ENCODE peak calls at places on chromosome 9, in six cellular contexts. M is tibial artery, T is heart right ventricle, S is hepatocyte, V is BE2C, L is sigmoid colon. B is an unnamed sample.

GRCh38 chr9:127915801-127916664 is 808 bp downstream of the ST6GALNAC4 start:
- DNase-seq in M (peak; percentile 67), T (no peak), S (no peak), V (no peak), L (no peak), B (peak; percentile 58)

GRCh38 chr9:94985649-94986048 is 259.1 kb downstream of the AOPEP start:
- DNase-seq in M (no peak), T (no peak), S (no peak), V (no peak), L (no peak), B (no peak)

GRCh38 chr9:109206670-109207069 is 39.6 kb upstream of the FRRS1L start:
- DNase-seq in M (no peak), T (no peak), S (peak; percentile 32), V (no peak), L (no peak), B (no peak)

GRCh38 chr9:124831642-124832364 is 21.5 kb upstream of the WDR38 start:
- DNase-seq in M (no peak), T (peak; percentile 83), S (no peak), V (no peak), L (no peak), B (no peak)

GRCh38 chr9:33080534-33080933 is 4.1 kb upstream of the SMU1 start:
- DNase-seq in M (no peak), T (no peak), S (no peak), V (no peak), L (no peak), B (peak; percentile 30)

GRCh38 chr9:136902259-136902821 is 16.0 kb downstream of the TRAF2 start:
- DNase-seq in M (peak; percentile 94), T (peak; percentile 70), S (peak; percentile 79), V (peak; percentile 76), L (peak; percentile 78), B (peak; percentile 61)

GRCh38 chr9:86093788-86094555 is 5.4 kb downstream of the GOLM1 start:
- DNase-seq in M (no peak), T (no peak), S (peak; percentile 89), V (no peak), L (no peak), B (no peak)

GRCh38 chr9:133347515-133347984 is 381 bp downstream of the MED22 start:
- DNase-seq in M (no peak), T (peak; percentile 46), S (peak; percentile 69), V (peak; percentile 49), L (no peak), B (peak; percentile 26)

GRCh38 chr9:25964239-25964638 is 286.0 kb upstream of the TUSC1 start:
- DNase-seq in M (no peak), T (no peak), S (peak; percentile 82), V (peak; percentile 82), L (no peak), B (no peak)

GRCh38 chr9:70609542-70610286 is 195.3 kb upstream of the KLF9 start:
- DNase-seq in M (no peak), T (no peak), S (peak; percentile 19), V (no peak), L (peak; percentile 89), B (no peak)

GRCh38 chr9:81522721-81523551 is 166.4 kb downstream of the TLE1 start:
- DNase-seq in M (no peak), T (no peak), S (peak; percentile 60), V (peak; percentile 23), L (no peak), B (no peak)

GRCh38 chr9:4927043-4927471 is 58.0 kb upstream of the JAK2 start:
- DNase-seq in M (no peak), T (no peak), S (no peak), V (no peak), L (no peak), B (no peak)

DNA sequence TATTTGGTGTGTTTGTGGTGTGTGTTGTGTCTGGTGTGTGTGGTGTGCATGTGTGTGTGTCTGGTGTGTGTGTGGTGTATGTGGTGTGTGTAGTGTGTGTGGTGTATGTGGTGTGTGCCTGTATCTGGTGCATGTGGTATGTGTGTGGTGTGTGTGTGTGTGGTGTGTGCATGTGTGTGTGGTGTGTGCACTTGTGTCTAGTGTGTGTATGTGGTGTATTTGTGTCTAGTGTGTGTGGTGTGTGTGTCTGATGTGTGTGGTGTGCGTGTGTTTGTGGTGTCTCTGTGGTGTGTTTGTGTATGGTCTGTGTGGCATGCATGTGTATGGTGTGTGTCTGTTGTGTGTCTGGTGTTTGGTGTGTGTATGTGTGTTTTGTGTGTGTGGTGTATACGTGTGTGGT is 71.1 kb downstream of the CACNA1B start:
- DNase-seq in M (no peak), T (no peak), S (no peak), V (no peak), L (no peak), B (no peak)
- H3K9me3 ChIP-seq in M (no peaks in the 10 kb centered on the region), T (no peaks in the 10 kb centered on the region), S (peaks cover 6% of the 10 kb centered on the region), V (peaks cover 9% of the 10 kb centered on the region), L (no peaks in the 10 kb centered on the region), B (peaks cover 5% of the 10 kb centered on the region)

GRCh38 chr9:11257992-11258391 is 645.2 kb upstream of the PTPRD start:
- DNase-seq in M (no peak), T (no peak), S (peak; percentile 37), V (no peak), L (no peak), B (no peak)
- H3K9me3 ChIP-seq in M (no peaks in the 10 kb centered on the region), T (no peaks in the 10 kb centered on the region), S (peaks cover 3% of the 10 kb centered on the region), V (no peaks in the 10 kb centered on the region), L (no peaks in the 10 kb centered on the region), B (no peaks in the 10 kb centered on the region)

DNA sequence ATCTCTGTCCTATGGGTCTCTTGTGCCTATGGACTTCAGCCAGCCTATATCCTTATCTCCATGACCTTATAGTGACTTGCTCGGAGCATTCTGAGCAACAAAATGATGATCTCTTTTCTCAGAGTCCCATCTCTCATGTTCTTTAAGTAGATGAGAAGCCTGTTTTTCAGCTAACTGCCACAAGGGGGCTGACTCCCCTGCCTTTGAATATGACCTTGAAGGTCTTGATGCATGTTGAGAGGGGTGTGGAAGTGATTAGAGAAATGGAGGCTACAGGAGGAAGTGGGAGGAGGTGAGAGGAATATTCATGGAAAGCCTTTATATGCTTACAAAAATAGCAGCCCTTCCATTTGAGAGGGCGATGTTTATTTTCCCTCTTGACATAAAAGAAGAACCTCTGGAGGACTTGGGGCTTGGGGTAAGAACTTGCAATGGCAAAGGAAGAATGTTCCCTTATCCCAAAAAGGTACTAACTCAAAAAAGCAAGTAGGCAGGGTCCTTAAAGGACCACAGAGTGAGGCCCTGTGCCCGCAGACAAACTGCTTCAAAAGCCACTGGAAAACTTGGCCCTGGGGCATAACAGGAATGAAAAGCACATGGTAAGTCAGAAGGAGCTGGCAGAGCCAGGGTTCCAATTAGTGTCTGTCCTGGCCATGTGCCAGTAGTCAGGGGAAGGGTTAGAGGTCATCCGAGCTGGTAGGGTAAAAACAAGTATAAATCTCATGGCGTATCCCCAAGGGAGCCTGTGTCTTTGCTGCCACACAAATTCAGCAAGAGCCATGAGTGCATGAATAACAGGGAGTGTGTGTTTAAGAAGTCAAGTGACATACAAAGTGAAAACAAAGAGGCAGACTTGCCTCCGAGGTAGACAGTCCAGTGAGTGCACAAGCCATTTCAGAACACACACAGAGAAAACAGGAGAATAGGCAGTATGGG is 39.1 kb downstream of the FGD3 start:
- DNase-seq in M (no peak), T (no peak), S (no peak), V (peak; percentile 30), L (no peak), B (peak; percentile 22)
- H3K9me3 ChIP-seq in M (no peaks in the 10 kb centered on the region), T (no peaks in the 10 kb centered on the region), S (peaks cover 7% of the 10 kb centered on the region), V (peaks cover 3% of the 10 kb centered on the region), L (no peaks in the 10 kb centered on the region), B (no peaks in the 10 kb centered on the region)

DNA sequence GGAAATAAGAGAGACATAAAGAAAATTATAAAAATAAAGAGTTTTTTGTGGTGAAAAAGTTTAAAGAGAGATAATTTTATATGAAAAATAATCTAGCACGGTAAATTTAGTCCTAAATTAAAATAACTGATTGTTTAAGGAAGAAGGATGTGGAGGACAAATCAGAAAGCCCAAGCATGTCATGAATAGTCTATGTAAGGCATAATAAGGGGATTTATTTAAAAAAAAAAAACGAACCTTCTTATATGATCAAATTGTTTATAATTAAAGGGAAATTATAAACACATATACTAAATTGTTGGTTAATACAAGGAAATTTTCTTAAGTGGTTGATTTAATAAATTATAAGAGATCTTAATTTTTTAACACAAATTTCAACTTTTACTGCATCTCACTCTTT is 551.8 kb upstream of the TYRP1 start:
- DNase-seq in M (no peak), T (no peak), S (no peak), V (no peak), L (no peak), B (no peak)
- H3K9me3 ChIP-seq in M (no peaks in the 10 kb centered on the region), T (no peaks in the 10 kb centered on the region), S (no peaks in the 10 kb centered on the region), V (no peaks in the 10 kb centered on the region), L (no peaks in the 10 kb centered on the region), B (no peaks in the 10 kb centered on the region)

GRCh38 chr9:96721303-96721702 is 56.6 kb downstream of the ZNF510 start:
- DNase-seq in M (no peak), T (no peak), S (no peak), V (no peak), L (no peak), B (no peak)

GRCh38 chr9:96725576-96725975 is 52.3 kb downstream of the ZNF510 start:
- DNase-seq in M (no peak), T (no peak), S (no peak), V (no peak), L (no peak), B (no peak)

GRCh38 chr9:96719538-96720315 is 58.2 kb downstream of the ZNF510 start:
- DNase-seq in M (no peak), T (no peak), S (no peak), V (peak; percentile 50), L (no peak), B (no peak)

GRCh38 chr9:96720435-96720834 is 57.5 kb downstream of the ZNF510 start:
- DNase-seq in M (no peak), T (no peak), S (no peak), V (no peak), L (no peak), B (no peak)

GRCh38 chr9:96721731-96722429 is 56.0 kb downstream of the ZNF510 start:
- DNase-seq in M (no peak), T (no peak), S (no peak), V (no peak), L (no peak), B (no peak)
- H3K9me3 ChIP-seq in M (no peaks in the 10 kb centered on the region), T (no peaks in the 10 kb centered on the region), S (no peaks in the 10 kb centered on the region), V (no peaks in the 10 kb centered on the region), L (no peaks in the 10 kb centered on the region), B (no peaks in the 10 kb centered on the region)

B was measured in CD8-positive, alpha-beta T cell.